ENCODE peak calls at places on chromosomes 6 and 20, in nine cellular contexts. H, Y, M, V, T, Z, J, D and O are unnamed samples.
A peak's percentile ranks its signal among the peaks of the same experiment; 100 is the strongest.

GRCh38 chr20:46688151-46689081 is 828 bp downstream of the TP53RK start:
- DNase-seq in H (no peak), Y (no peak), M (no peak), V (no peak), T (no peak), Z (no peak), J (peak; percentile 67), D (no peak), O (no peak)

GRCh38 chr6:9373308-9373707 is 938.0 kb upstream of the SLC35B3 start:
- DNase-seq in H (no peak), Y (no peak), M (no peak), V (no peak), T (no peak), Z (no peak), J (no peak), D (no peak), O (no peak)

GRCh38 chr20:33291830-33292355 is 8.9 kb downstream of the BPIFB1 start:
- DNase-seq in H (peak; percentile 61), Y (peak; percentile 65), M (no peak), V (no peak), T (peak; percentile 17), Z (no peak), J (peak; percentile 12), D (peak; percentile 91), O (peak; percentile 52)

GRCh38 chr6:39225946-39226437 is 3.3 kb downstream of the KCNK5 start:
- DNase-seq in H (no peak), Y (no peak), M (no peak), V (no peak), T (no peak), Z (no peak), J (no peak), D (no peak), O (no peak)

GRCh38 chr6:11921017-11921438 is 91.1 kb upstream of the HIVEP1 start:
- DNase-seq in H (peak; percentile 27), Y (no peak), M (peak; percentile 66), V (peak; percentile 86), T (peak; percentile 90), Z (peak; percentile 59), J (peak; percentile 91), D (no peak), O (no peak)

GRCh38 chr6:2353412-2354137 is 108.2 kb upstream of the GMDS start:
- DNase-seq in H (peak; percentile 64), Y (peak; percentile 54), M (peak; percentile 45), V (peak; percentile 17), T (peak; percentile 61), Z (peak; percentile 47), J (peak; percentile 91), D (peak; percentile 71), O (no peak)

GRCh38 chr20:51378171-51378928 is 164.2 kb downstream of the NFATC2 start:
- DNase-seq in H (peak; percentile 38), Y (no peak), M (no peak), V (no peak), T (no peak), Z (no peak), J (no peak), D (peak; percentile 61), O (no peak)

GRCh38 chr6:150036081-150036480 is 10.7 kb upstream of the RAET1L start:
- DNase-seq in H (no peak), Y (no peak), M (no peak), V (no peak), T (no peak), Z (no peak), J (no peak), D (no peak), O (no peak)

GRCh38 chr20:52103911-52104545 is 87.6 kb downstream of the ZFP64 start:
- DNase-seq in H (no peak), Y (no peak), M (no peak), V (no peak), T (no peak), Z (no peak), J (peak; percentile 25), D (peak; percentile 68), O (no peak)

GRCh38 chr6:122719176-122719575 is 60.3 kb upstream of the FABP7 start:
- DNase-seq in H (no peak), Y (no peak), M (no peak), V (no peak), T (no peak), Z (no peak), J (no peak), D (no peak), O (no peak)

GRCh38 chr6:15296249-15296648 is 50.4 kb downstream of the JARID2 start:
- DNase-seq in H (no peak), Y (no peak), M (no peak), V (no peak), T (no peak), Z (no peak), J (no peak), D (no peak), O (no peak)

GRCh38 chr6:133741375-133741861 is 147.5 kb upstream of the TCF21 start:
- DNase-seq in H (no peak), Y (no peak), M (no peak), V (no peak), T (no peak), Z (no peak), J (peak; percentile 69), D (no peak), O (no peak)

GRCh38 chr6:35092362-35093117 is 48.6 kb downstream of the TCP11 start:
- DNase-seq in H (no peak), Y (no peak), M (peak; percentile 24), V (peak; percentile 50), T (peak; percentile 76), Z (peak; percentile 46), J (peak; percentile 61), D (no peak), O (no peak)

GRCh38 chr6:168133186-168133585 is 54.2 kb upstream of the FRMD1 start:
- DNase-seq in H (no peak), Y (no peak), M (no peak), V (no peak), T (no peak), Z (no peak), J (peak; percentile 72), D (no peak), O (no peak)

GRCh38 chr6:145069966-145070365 is 665.4 kb downstream of the EPM2A start:
- DNase-seq in H (no peak), Y (no peak), M (no peak), V (no peak), T (no peak), Z (no peak), J (no peak), D (no peak), O (no peak)

GRCh38 chr6:452301-453067 is 60.9 kb downstream of the IRF4 start:
- DNase-seq in H (no peak), Y (no peak), M (no peak), V (peak; percentile 2), T (no peak), Z (no peak), J (no peak), D (no peak), O (no peak)

GRCh38 chr20:49758781-49759180 is 45.1 kb upstream of the B4GALT5 start:
- DNase-seq in H (no peak), Y (no peak), M (no peak), V (no peak), T (no peak), Z (no peak), J (no peak), D (peak; percentile 34), O (no peak)

DNA sequence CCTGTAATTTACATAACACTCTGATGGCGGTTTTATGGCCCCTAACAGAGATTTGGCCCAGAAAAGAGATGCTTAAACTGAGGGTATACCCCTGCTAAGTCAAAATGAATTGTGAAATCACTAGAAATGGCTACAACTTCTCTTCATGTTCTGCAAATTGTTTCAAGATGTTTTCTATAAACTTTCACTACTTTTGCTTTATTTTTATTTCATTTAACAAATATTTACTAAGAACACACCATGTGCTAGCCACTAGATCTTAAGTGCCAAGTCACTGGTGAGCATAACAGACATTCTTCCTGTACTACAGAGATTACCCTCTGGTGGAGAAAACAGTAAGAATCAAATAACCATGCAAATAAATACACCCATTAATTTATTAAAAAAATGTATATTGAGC is 87.6 kb downstream of the KCNQ5 start:
- DNase-seq in H (no peak), Y (no peak), M (no peak), V (peak; percentile 21), T (no peak), Z (peak; percentile 19), J (no peak), D (no peak), O (no peak)
- TF ChIP-seq CTCF in H (no peak), Y (no peak), M (no peak), V (no peak), T (no peak), Z (no peak), J (no peak), D (no peak), O (no peak)

DNA sequence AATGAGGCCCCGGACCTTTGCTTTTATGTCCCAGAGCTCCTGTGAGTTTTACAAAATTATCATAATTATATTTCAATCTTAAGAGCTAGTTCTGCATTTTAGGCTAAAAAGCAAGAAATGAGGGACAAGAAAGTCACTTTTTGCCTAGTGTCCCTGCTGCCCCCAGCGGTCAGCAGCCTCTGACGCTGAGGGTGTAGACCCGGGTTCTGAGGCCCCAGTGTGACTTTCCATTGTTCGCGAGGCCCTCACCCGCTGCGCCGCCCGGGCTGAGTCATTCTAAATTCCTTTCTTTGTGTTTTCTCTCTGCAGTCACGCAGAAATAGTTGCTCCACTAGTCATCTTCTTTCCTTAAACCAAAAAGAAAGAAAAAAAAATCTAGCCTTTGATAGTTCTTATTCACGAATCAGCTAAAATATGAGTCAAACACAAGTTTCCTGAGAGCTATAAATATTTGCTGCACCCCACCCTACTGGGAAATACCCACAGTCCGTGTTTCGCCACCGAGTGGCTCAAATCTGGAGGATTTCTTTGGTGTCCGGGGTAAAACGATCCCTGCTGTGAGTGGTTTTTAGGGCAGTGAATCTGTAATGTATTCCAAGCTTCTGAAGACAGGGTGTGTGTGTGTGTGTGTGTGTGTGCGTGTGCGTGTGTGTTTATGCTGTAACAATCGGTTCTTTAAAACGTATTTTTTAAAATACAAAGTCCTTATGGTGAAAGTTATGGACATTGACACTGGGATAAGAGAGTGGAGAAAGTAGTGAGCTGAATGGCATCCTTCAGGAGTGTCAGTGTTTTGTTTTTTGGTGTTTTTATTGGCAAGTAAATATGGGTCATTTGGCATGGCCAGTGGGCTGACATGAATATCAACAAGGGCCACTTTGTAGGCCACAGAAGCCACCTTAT is 59.7 kb upstream of the EEF1A1 start:
- DNase-seq in H (peak; percentile 54), Y (peak; percentile 72), M (peak; percentile 94), V (peak; percentile 92), T (peak; percentile 98), Z (peak; percentile 79), J (peak; percentile 98), D (peak; percentile 93), O (no peak)
- TF ChIP-seq CTCF in H (peak; percentile 54), Y (peak; percentile 67), M (peak; percentile 54), V (peak; percentile 50), T (peak; percentile 49), Z (peak; percentile 50), J (peak; percentile 40), D (no peak), O (no peak)

GRCh38 chr6:53313784-53314382 is 34.9 kb downstream of the ELOVL5 start:
- DNase-seq in H (no peak), Y (no peak), M (no peak), V (no peak), T (no peak), Z (no peak), J (peak; percentile 88), D (no peak), O (no peak)
- TF ChIP-seq CTCF in H (no peak), Y (no peak), M (no peak), V (no peak), T (no peak), Z (no peak), J (no peak), D (no peak), O (no peak)

DNA sequence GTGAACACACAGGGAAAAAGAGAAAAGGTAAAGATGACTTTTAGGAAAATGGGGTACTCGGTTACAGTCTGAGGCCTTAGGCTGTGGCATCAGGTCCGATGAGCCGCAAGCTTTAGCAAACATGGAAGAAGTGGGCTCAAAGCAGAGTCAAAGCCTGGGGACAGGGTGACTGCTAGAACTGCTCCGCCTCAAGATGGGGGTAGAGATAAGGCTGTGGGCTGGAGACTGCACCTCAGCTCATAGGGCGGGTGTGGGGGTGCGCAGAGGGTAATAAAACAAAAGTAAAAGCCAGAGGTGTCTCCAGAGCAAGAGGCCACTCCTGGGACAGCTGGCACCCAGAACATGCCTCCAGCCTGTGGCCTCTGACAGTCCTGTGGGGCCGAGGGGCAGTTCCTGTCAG is 21.3 kb upstream of the SYNDIG1 start:
- DNase-seq in H (no peak), Y (no peak), M (no peak), V (no peak), T (no peak), Z (no peak), J (no peak), D (no peak), O (no peak)
- TF ChIP-seq CTCF in H (no peak), Y (no peak), M (no peak), V (no peak), T (no peak), Z (no peak), J (no peak), D (no peak), O (no peak)